ENCODE peak calls at places on chromosome 10, in ten cellular contexts. One of them, this sample, is unnamed.

GRCh38 chr10:119313645-119314044 is 106.3 kb downstream of the GRK5 start:
- DNase-seq in stimulated activated CD8-positive, alpha-beta memory T cell treated with anti-CD3 and anti-CD28 coated beads, Interleukin-4, amount 100 ng/mL, for 4 hours: no peak
- DNase-seq in mesendoderm: no peak
- DNase-seq in Calu3: no peak
- DNase-seq in stimulated activated CD4-positive, alpha-beta T cell treated with anti-CD3 and anti-CD28 coated beads, Interleukin-2, amount 100 ng/mL, for 48 hours: peak
- DNase-seq in NAMALWA: peak
- DNase-seq in aorta: no peak
- DNase-seq in AML-193: no peak
- DNase-seq in neural crest cell: no peak
- DNase-seq in HFFc6: no peak
- DNase-seq in this sample: peak

GRCh38 chr10:98528166-98528784 is 81.5 kb upstream of the HPS1 start:
- DNase-seq in stimulated activated CD8-positive, alpha-beta memory T cell treated with anti-CD3 and anti-CD28 coated beads, Interleukin-4, amount 100 ng/mL, for 4 hours: no peak
- DNase-seq in mesendoderm: no peak
- DNase-seq in Calu3: no peak
- DNase-seq in stimulated activated CD4-positive, alpha-beta T cell treated with anti-CD3 and anti-CD28 coated beads, Interleukin-2, amount 100 ng/mL, for 48 hours: no peak
- DNase-seq in NAMALWA: no peak
- DNase-seq in aorta: no peak
- DNase-seq in AML-193: no peak
- DNase-seq in neural crest cell: no peak
- DNase-seq in HFFc6: peak
- DNase-seq in this sample: no peak

GRCh38 chr10:47311193-47311899 is 10.9 kb upstream of the GDF2 start:
- DNase-seq in stimulated activated CD8-positive, alpha-beta memory T cell treated with anti-CD3 and anti-CD28 coated beads, Interleukin-4, amount 100 ng/mL, for 4 hours: no peak
- DNase-seq in mesendoderm: no peak
- DNase-seq in Calu3: peak
- DNase-seq in stimulated activated CD4-positive, alpha-beta T cell treated with anti-CD3 and anti-CD28 coated beads, Interleukin-2, amount 100 ng/mL, for 48 hours: peak
- DNase-seq in NAMALWA: no peak
- DNase-seq in aorta: no peak
- DNase-seq in AML-193: no peak
- DNase-seq in neural crest cell: no peak
- DNase-seq in HFFc6: no peak
- DNase-seq in this sample: no peak

GRCh38 chr10:131774618-131775443 is 126.0 kb upstream of the PPP2R2D start:
- DNase-seq in stimulated activated CD8-positive, alpha-beta memory T cell treated with anti-CD3 and anti-CD28 coated beads, Interleukin-4, amount 100 ng/mL, for 4 hours: no peak
- DNase-seq in mesendoderm: no peak
- DNase-seq in Calu3: no peak
- DNase-seq in stimulated activated CD4-positive, alpha-beta T cell treated with anti-CD3 and anti-CD28 coated beads, Interleukin-2, amount 100 ng/mL, for 48 hours: no peak
- DNase-seq in NAMALWA: no peak
- DNase-seq in aorta: no peak
- DNase-seq in AML-193: no peak
- DNase-seq in neural crest cell: no peak
- DNase-seq in HFFc6: no peak
- DNase-seq in this sample: no peak

GRCh38 chr10:3282341-3282740 is 109.8 kb upstream of the PITRM1 start:
- DNase-seq in stimulated activated CD8-positive, alpha-beta memory T cell treated with anti-CD3 and anti-CD28 coated beads, Interleukin-4, amount 100 ng/mL, for 4 hours: no peak
- DNase-seq in mesendoderm: no peak
- DNase-seq in Calu3: no peak
- DNase-seq in stimulated activated CD4-positive, alpha-beta T cell treated with anti-CD3 and anti-CD28 coated beads, Interleukin-2, amount 100 ng/mL, for 48 hours: no peak
- DNase-seq in NAMALWA: no peak
- DNase-seq in aorta: no peak
- DNase-seq in AML-193: no peak
- DNase-seq in neural crest cell: no peak
- DNase-seq in HFFc6: no peak
- DNase-seq in this sample: no peak

GRCh38 chr10:31134303-31134928 is 102.8 kb upstream of the ZNF438 start:
- DNase-seq in stimulated activated CD8-positive, alpha-beta memory T cell treated with anti-CD3 and anti-CD28 coated beads, Interleukin-4, amount 100 ng/mL, for 4 hours: no peak
- DNase-seq in mesendoderm: peak
- DNase-seq in Calu3: peak
- DNase-seq in stimulated activated CD4-positive, alpha-beta T cell treated with anti-CD3 and anti-CD28 coated beads, Interleukin-2, amount 100 ng/mL, for 48 hours: no peak
- DNase-seq in NAMALWA: no peak
- DNase-seq in aorta: no peak
- DNase-seq in AML-193: no peak
- DNase-seq in neural crest cell: no peak
- DNase-seq in HFFc6: peak
- DNase-seq in this sample: peak

GRCh38 chr10:127392351-127393235 is 156.5 kb upstream of the NPS start:
- DNase-seq in stimulated activated CD8-positive, alpha-beta memory T cell treated with anti-CD3 and anti-CD28 coated beads, Interleukin-4, amount 100 ng/mL, for 4 hours: no peak
- DNase-seq in mesendoderm: no peak
- DNase-seq in Calu3: no peak
- DNase-seq in stimulated activated CD4-positive, alpha-beta T cell treated with anti-CD3 and anti-CD28 coated beads, Interleukin-2, amount 100 ng/mL, for 48 hours: no peak
- DNase-seq in NAMALWA: no peak
- DNase-seq in aorta: peak
- DNase-seq in AML-193: no peak
- DNase-seq in neural crest cell: no peak
- DNase-seq in HFFc6: no peak
- DNase-seq in this sample: no peak

GRCh38 chr10:116891208-116891607 is 41.9 kb downstream of the ENO4 start:
- DNase-seq in stimulated activated CD8-positive, alpha-beta memory T cell treated with anti-CD3 and anti-CD28 coated beads, Interleukin-4, amount 100 ng/mL, for 4 hours: no peak
- DNase-seq in mesendoderm: no peak
- DNase-seq in Calu3: no peak
- DNase-seq in stimulated activated CD4-positive, alpha-beta T cell treated with anti-CD3 and anti-CD28 coated beads, Interleukin-2, amount 100 ng/mL, for 48 hours: no peak
- DNase-seq in NAMALWA: no peak
- DNase-seq in aorta: peak
- DNase-seq in AML-193: no peak
- DNase-seq in neural crest cell: no peak
- DNase-seq in HFFc6: peak
- DNase-seq in this sample: no peak

GRCh38 chr10:44995914-44996633 is 4.6 kb upstream of the ZNF22 start:
- DNase-seq in stimulated activated CD8-positive, alpha-beta memory T cell treated with anti-CD3 and anti-CD28 coated beads, Interleukin-4, amount 100 ng/mL, for 4 hours: no peak
- DNase-seq in mesendoderm: no peak
- DNase-seq in Calu3: no peak
- DNase-seq in stimulated activated CD4-positive, alpha-beta T cell treated with anti-CD3 and anti-CD28 coated beads, Interleukin-2, amount 100 ng/mL, for 48 hours: no peak
- DNase-seq in NAMALWA: peak
- DNase-seq in aorta: peak
- DNase-seq in AML-193: no peak
- DNase-seq in neural crest cell: no peak
- DNase-seq in HFFc6: no peak
- DNase-seq in this sample: no peak

GRCh38 chr10:29630205-29631048 is 4.3 kb downstream of the SVIL start:
- DNase-seq in stimulated activated CD8-positive, alpha-beta memory T cell treated with anti-CD3 and anti-CD28 coated beads, Interleukin-4, amount 100 ng/mL, for 4 hours: no peak
- DNase-seq in mesendoderm: no peak
- DNase-seq in Calu3: peak
- DNase-seq in stimulated activated CD4-positive, alpha-beta T cell treated with anti-CD3 and anti-CD28 coated beads, Interleukin-2, amount 100 ng/mL, for 48 hours: no peak
- DNase-seq in NAMALWA: no peak
- DNase-seq in aorta: no peak
- DNase-seq in AML-193: peak
- DNase-seq in neural crest cell: no peak
- DNase-seq in HFFc6: no peak
- DNase-seq in this sample: no peak

GRCh38 chr10:24872049-24872789 is 80.2 kb downstream of the PRTFDC1 start:
- DNase-seq in stimulated activated CD8-positive, alpha-beta memory T cell treated with anti-CD3 and anti-CD28 coated beads, Interleukin-4, amount 100 ng/mL, for 4 hours: no peak
- DNase-seq in mesendoderm: no peak
- DNase-seq in Calu3: no peak
- DNase-seq in stimulated activated CD4-positive, alpha-beta T cell treated with anti-CD3 and anti-CD28 coated beads, Interleukin-2, amount 100 ng/mL, for 48 hours: no peak
- DNase-seq in NAMALWA: no peak
- DNase-seq in aorta: no peak
- DNase-seq in AML-193: no peak
- DNase-seq in neural crest cell: peak
- DNase-seq in HFFc6: peak
- DNase-seq in this sample: no peak

GRCh38 chr10:14491814-14492213 is 161.1 kb upstream of the FRMD4A start:
- DNase-seq in stimulated activated CD8-positive, alpha-beta memory T cell treated with anti-CD3 and anti-CD28 coated beads, Interleukin-4, amount 100 ng/mL, for 4 hours: no peak
- DNase-seq in mesendoderm: no peak
- DNase-seq in Calu3: no peak
- DNase-seq in stimulated activated CD4-positive, alpha-beta T cell treated with anti-CD3 and anti-CD28 coated beads, Interleukin-2, amount 100 ng/mL, for 48 hours: no peak
- DNase-seq in NAMALWA: no peak
- DNase-seq in aorta: no peak
- DNase-seq in AML-193: no peak
- DNase-seq in neural crest cell: no peak
- DNase-seq in HFFc6: no peak
- DNase-seq in this sample: no peak

GRCh38 chr10:123559066-123559822 is 106.9 kb upstream of the GPR26 start:
- DNase-seq in stimulated activated CD8-positive, alpha-beta memory T cell treated with anti-CD3 and anti-CD28 coated beads, Interleukin-4, amount 100 ng/mL, for 4 hours: peak
- DNase-seq in mesendoderm: peak
- DNase-seq in Calu3: peak
- DNase-seq in stimulated activated CD4-positive, alpha-beta T cell treated with anti-CD3 and anti-CD28 coated beads, Interleukin-2, amount 100 ng/mL, for 48 hours: peak
- DNase-seq in NAMALWA: peak
- DNase-seq in aorta: peak
- DNase-seq in AML-193: peak
- DNase-seq in neural crest cell: peak
- DNase-seq in HFFc6: peak
- DNase-seq in this sample: peak

GRCh38 chr10:35369049-35369760 is 32.9 kb downstream of the CCNY start:
- DNase-seq in stimulated activated CD8-positive, alpha-beta memory T cell treated with anti-CD3 and anti-CD28 coated beads, Interleukin-4, amount 100 ng/mL, for 4 hours: no peak
- DNase-seq in mesendoderm: no peak
- DNase-seq in Calu3: no peak
- DNase-seq in stimulated activated CD4-positive, alpha-beta T cell treated with anti-CD3 and anti-CD28 coated beads, Interleukin-2, amount 100 ng/mL, for 48 hours: no peak
- DNase-seq in NAMALWA: no peak
- DNase-seq in aorta: no peak
- DNase-seq in AML-193: peak
- DNase-seq in neural crest cell: no peak
- DNase-seq in HFFc6: no peak
- DNase-seq in this sample: no peak

GRCh38 chr10:69731184-69731583 is 70.5 kb upstream of the COL13A1 start:
- DNase-seq in stimulated activated CD8-positive, alpha-beta memory T cell treated with anti-CD3 and anti-CD28 coated beads, Interleukin-4, amount 100 ng/mL, for 4 hours: no peak
- DNase-seq in mesendoderm: no peak
- DNase-seq in Calu3: no peak
- DNase-seq in stimulated activated CD4-positive, alpha-beta T cell treated with anti-CD3 and anti-CD28 coated beads, Interleukin-2, amount 100 ng/mL, for 48 hours: no peak
- DNase-seq in NAMALWA: no peak
- DNase-seq in aorta: peak
- DNase-seq in AML-193: no peak
- DNase-seq in neural crest cell: no peak
- DNase-seq in HFFc6: peak
- DNase-seq in this sample: no peak

GRCh38 chr10:61973169-61973568 is 71.7 kb downstream of the ARID5B start:
- DNase-seq in stimulated activated CD8-positive, alpha-beta memory T cell treated with anti-CD3 and anti-CD28 coated beads, Interleukin-4, amount 100 ng/mL, for 4 hours: no peak
- DNase-seq in mesendoderm: no peak
- DNase-seq in Calu3: no peak
- DNase-seq in stimulated activated CD4-positive, alpha-beta T cell treated with anti-CD3 and anti-CD28 coated beads, Interleukin-2, amount 100 ng/mL, for 48 hours: no peak
- DNase-seq in NAMALWA: no peak
- DNase-seq in aorta: no peak
- DNase-seq in AML-193: no peak
- DNase-seq in neural crest cell: no peak
- DNase-seq in HFFc6: no peak
- DNase-seq in this sample: no peak